ENCODE peak calls at places on chromosomes 7 and 10, in nine cellular contexts. O, D, I, Y, J, W, C, B and T are unnamed samples.
A peak's percentile ranks its signal among the peaks of the same experiment; 100 is the strongest.

GRCh38 chr7:39609084-39609461 is 14.3 kb upstream of the RALA start:
- DNase-seq in O (peak; percentile 74), D (peak; percentile 74), I (peak; percentile 30), Y (no peak), J (peak; percentile 83), W (peak; percentile 83), C (peak; percentile 89), B (no peak), T (no peak)

GRCh38 chr7:151066273-151066974 is 7.0 kb downstream of the SLC4A2 start:
- DNase-seq in O (no peak), D (no peak), I (no peak), Y (no peak), J (no peak), W (no peak), C (no peak), B (no peak), T (no peak)

GRCh38 chr10:11677480-11677879 is 64.7 kb upstream of the ECHDC3 start:
- DNase-seq in O (no peak), D (no peak), I (no peak), Y (no peak), J (no peak), W (no peak), C (no peak), B (no peak), T (no peak)

GRCh38 chr7:24982917-24983316 is 2.9 kb upstream of the OSBPL3 start:
- DNase-seq in O (no peak), D (no peak), I (peak; percentile 26), Y (no peak), J (no peak), W (no peak), C (no peak), B (peak; percentile 35), T (peak; percentile 21)

GRCh38 chr7:92827464-92827863 is 8.9 kb downstream of the CDK6 start:
- DNase-seq in O (peak; percentile 68), D (no peak), I (no peak), Y (no peak), J (peak; percentile 19), W (no peak), C (no peak), B (no peak), T (no peak)

GRCh38 chr7:4820405-4820967 is 41.3 kb downstream of the PAPOLB start:
- DNase-seq in O (no peak), D (no peak), I (no peak), Y (no peak), J (peak; percentile 47), W (no peak), C (no peak), B (no peak), T (no peak)

GRCh38 chr10:90751107-90751997 is 106.5 kb downstream of the HTR7 start:
- DNase-seq in O (no peak), D (peak; percentile 46), I (peak; percentile 70), Y (peak; percentile 45), J (peak; percentile 54), W (peak; percentile 42), C (peak; percentile 58), B (peak; percentile 49), T (peak; percentile 65)

GRCh38 chr7:96686305-96686704 is 23.3 kb downstream of the SEM1 start:
- DNase-seq in O (peak; percentile 33), D (peak; percentile 25), I (no peak), Y (no peak), J (no peak), W (no peak), C (no peak), B (no peak), T (no peak)

GRCh38 chr10:45444976-45445898 is 71.2 kb downstream of the ALOX5 start:
- DNase-seq in O (no peak), D (no peak), I (no peak), Y (no peak), J (no peak), W (no peak), C (no peak), B (no peak), T (no peak)

GRCh38 chr10:10364916-10365315 is 652.8 kb upstream of the CELF2 start:
- DNase-seq in O (no peak), D (no peak), I (no peak), Y (no peak), J (no peak), W (no peak), C (no peak), B (no peak), T (no peak)

GRCh38 chr10:29703276-29703675 is 68.5 kb upstream of the SVIL start:
- DNase-seq in O (no peak), D (no peak), I (no peak), Y (no peak), J (peak; percentile 82), W (no peak), C (no peak), B (no peak), T (no peak)

GRCh38 chr7:102819151-102819550 is 70.4 kb downstream of the FAM185A start:
- DNase-seq in O (no peak), D (no peak), I (no peak), Y (no peak), J (no peak), W (no peak), C (peak; percentile 89), B (no peak), T (no peak)

GRCh38 chr10:78869508-78870439 is 199.0 kb upstream of the ZMIZ1 start:
- DNase-seq in O (no peak), D (no peak), I (no peak), Y (no peak), J (no peak), W (no peak), C (no peak), B (no peak), T (peak; percentile 1)

GRCh38 chr10:1379601-1380000 is 323.4 kb downstream of the WDR37 start:
- DNase-seq in O (no peak), D (no peak), I (no peak), Y (no peak), J (peak; percentile 30), W (no peak), C (no peak), B (no peak), T (peak; percentile 49)

GRCh38 chr7:37901236-37901827 is 15.3 kb downstream of the SFRP4 start:
- DNase-seq in O (peak; percentile 46), D (peak; percentile 6), I (peak; percentile 57), Y (peak; percentile 13), J (peak; percentile 47), W (peak; percentile 15), C (peak; percentile 52), B (peak; percentile 56), T (peak; percentile 55)

DNA sequence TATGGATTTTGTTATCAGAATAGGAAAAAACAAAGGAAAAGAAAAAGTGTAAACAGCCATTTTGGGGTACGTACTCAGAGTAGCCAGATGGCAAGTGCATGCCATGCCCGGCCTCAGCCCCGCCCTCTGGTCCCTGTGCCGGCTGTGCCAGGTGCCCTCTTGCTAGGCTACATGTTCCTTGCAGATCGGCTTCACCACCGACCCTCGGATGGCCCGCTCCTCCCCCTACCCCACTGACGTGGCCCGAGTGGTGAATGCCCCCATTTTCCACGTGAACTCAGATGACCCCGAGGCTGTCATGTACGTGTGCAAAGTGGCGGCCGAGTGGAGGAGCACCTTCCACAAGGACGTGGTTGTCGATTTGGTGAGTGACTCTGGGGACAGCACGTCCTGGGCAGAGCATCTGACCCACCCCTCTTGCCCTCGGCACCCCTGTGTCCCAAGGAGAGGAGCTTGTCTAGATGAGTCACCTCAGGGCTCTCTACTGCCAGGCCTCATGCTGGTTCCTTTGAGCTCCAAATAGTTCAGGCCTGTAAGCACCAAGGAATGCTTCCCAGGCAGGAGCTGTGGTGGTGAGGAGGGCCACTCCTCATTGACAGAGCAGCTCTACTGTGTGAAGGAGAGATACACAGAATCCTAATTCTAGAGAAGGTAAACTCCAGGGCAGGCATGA is 54.9 kb upstream of the ZMIZ2 start:
- DNase-seq in O (peak; percentile 78), D (peak; percentile 41), I (no peak), Y (peak; percentile 28), J (no peak), W (peak; percentile 85), C (no peak), B (no peak), T (no peak)
- H3K4me3 ChIP-seq in O (no peak overlapping the region), D (no peak overlapping the region), I (no peak overlapping the region), Y (peak overlapping the region; percentile 25), J (no peak overlapping the region), W (no peak overlapping the region), C (no peak overlapping the region), B (no peak overlapping the region), T (no peak overlapping the region)

DNA sequence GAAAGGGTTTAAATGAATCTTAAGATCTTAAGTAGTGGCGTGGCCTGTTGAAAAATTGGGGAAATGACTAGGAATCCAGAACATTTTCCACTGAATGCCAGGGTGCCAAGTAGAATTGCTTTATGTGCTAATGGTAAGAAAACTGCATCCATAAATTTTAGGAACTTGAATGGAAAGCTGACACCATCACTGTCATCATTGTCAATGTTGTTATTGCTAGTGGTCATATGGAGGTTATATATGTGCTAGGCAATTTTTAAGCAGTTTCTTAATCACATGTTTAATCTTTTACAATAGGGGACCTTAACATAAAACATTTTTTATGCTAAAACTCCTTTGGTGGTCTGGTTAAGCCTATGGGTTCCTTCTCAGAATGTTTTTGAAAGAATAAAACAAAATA is 13.1 kb downstream of the MARCHF5 start:
- DNase-seq in O (no peak), D (no peak), I (no peak), Y (no peak), J (no peak), W (no peak), C (no peak), B (no peak), T (no peak)
- H4K20me1 ChIP-seq in O (peaks cover 94% of the 10 kb centered on the region), D (peaks cover 5% of the 10 kb centered on the region), I (peaks cover 24% of the 10 kb centered on the region), Y (peaks cover 13% of the 10 kb centered on the region), J (peaks cover 79% of the 10 kb centered on the region), W (peaks cover 40% of the 10 kb centered on the region), C (peaks cover 5% of the 10 kb centered on the region), B (peaks cover 11% of the 10 kb centered on the region), T (peaks cover 97% of the 10 kb centered on the region)

GRCh38 chr7:26292768-26293560 is 1.3 kb downstream of the SNX10 start:
- DNase-seq in O (no peak), D (no peak), I (peak; percentile 5), Y (no peak), J (peak; percentile 34), W (no peak), C (no peak), B (peak; percentile 42), T (peak; percentile 30)
- H3K9ac ChIP-seq in O (no peak overlapping the region), D (no peak overlapping the region), I (peak overlapping the region; percentile 79), Y (peak overlapping the region; percentile 72), J (no peak overlapping the region), W (no peak overlapping the region), C (no peak overlapping the region), B (peak overlapping the region; percentile 83), T (no peak overlapping the region)

DNA sequence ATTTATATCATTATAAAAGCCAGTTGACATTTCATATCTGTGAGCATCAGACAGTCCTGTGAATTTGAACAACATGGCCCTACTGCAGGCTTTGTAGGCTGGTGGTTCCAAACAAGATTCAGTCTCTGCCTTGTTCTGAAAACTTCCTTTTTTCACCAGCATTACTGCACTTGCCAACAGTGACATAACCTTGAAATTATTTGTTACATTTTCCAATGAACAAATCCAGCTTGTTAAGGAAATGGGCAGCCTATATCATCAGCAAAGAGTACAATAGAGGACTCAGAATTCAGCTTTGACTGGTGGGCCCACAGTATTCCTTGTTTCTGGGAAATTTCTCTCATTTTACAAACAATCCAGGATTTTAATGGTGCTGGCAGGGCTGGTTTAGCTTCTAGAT is 703.7 kb upstream of the FZD8 start:
- DNase-seq in O (peak; percentile 25), D (no peak), I (peak; percentile 42), Y (no peak), J (no peak), W (peak; percentile 52), C (peak; percentile 83), B (no peak), T (no peak)
- H3K4me3 ChIP-seq in O (no peak overlapping the region), D (no peak overlapping the region), I (no peak overlapping the region), Y (no peak overlapping the region), J (no peak overlapping the region), W (no peak overlapping the region), C (no peak overlapping the region), B (no peak overlapping the region), T (no peak overlapping the region)

GRCh38 chr10:22674215-22674930 is 40.0 kb downstream of the PIP4K2A start:
- DNase-seq in O (no peak), D (no peak), I (no peak), Y (no peak), J (no peak), W (peak; percentile 5), C (no peak), B (no peak), T (no peak)
- H4K20me1 ChIP-seq in O (peaks cover 78% of the 10 kb centered on the region), D (no peaks in the 10 kb centered on the region), I (no peaks in the 10 kb centered on the region), Y (peaks cover 9% of the 10 kb centered on the region), J (peaks cover 33% of the 10 kb centered on the region), W (peaks cover 40% of the 10 kb centered on the region), C (peaks cover 15% of the 10 kb centered on the region), B (no peaks in the 10 kb centered on the region), T (peaks cover 8% of the 10 kb centered on the region)